ENCODE peak calls at places on chromosomes 6 and 20, in five cellular contexts. I, J, A, T and R are unnamed samples.

GRCh38 chr6:1916334-1916985 is 306.7 kb downstream of the FOXC1 start:
- DNase-seq in I (no peak), A (no peak), T (no peak), J (no peak), R (no peak)

GRCh38 chr20:37672143-37672542 is 21.7 kb upstream of the CTNNBL1 start:
- DNase-seq in T (no peak), I (no peak), A (no peak), J (no peak), R (no peak)

GRCh38 chr20:63963348-63963741 is 6.4 kb downstream of the ZNF512B start:
- DNase-seq in T (no peak), J (no peak), I (peak; percentile 21), A (no peak), R (no peak)

GRCh38 chr6:134223761-134224445 is 94.0 kb downstream of the SGK1 start:
- DNase-seq in J (no peak), A (no peak), I (no peak), T (no peak), R (no peak)

GRCh38 chr20:51457281-51457932 is 85.1 kb downstream of the NFATC2 start:
- DNase-seq in T (no peak), J (no peak), I (peak; percentile 72), A (peak; percentile 19), R (no peak)

GRCh38 chr20:56715902-56716519 is 86.9 kb downstream of the TFAP2C start:
- DNase-seq in T (no peak), J (no peak), I (no peak), A (no peak), R (no peak)

GRCh38 chr6:160428069-160428430 is 79.9 kb downstream of the SLC22A3 start:
- DNase-seq in A (peak; percentile 71), T (no peak), J (no peak), I (peak; percentile 68), R (no peak)

GRCh38 chr20:54014301-54014914 is 56.0 kb downstream of the BCAS1 start:
- DNase-seq in T (no peak), I (no peak), J (no peak), A (no peak), R (no peak)

GRCh38 chr20:49283703-49284625 is 6.1 kb upstream of the ZNFX1 start:
- DNase-seq in A (no peak), I (no peak), T (no peak), J (no peak), R (no peak)

GRCh38 chr6:119226089-119226488 is 123.5 kb downstream of the MAN1A1 start:
- DNase-seq in A (no peak), I (no peak), J (no peak), T (no peak), R (no peak)

GRCh38 chr6:84467296-84467695 is 239.9 kb upstream of the CEP162 start:
- DNase-seq in A (no peak), I (no peak), T (no peak), J (no peak), R (no peak)

GRCh38 chr20:24866742-24867141 is 82.3 kb upstream of the CST7 start:
- DNase-seq in J (no peak), A (no peak), T (no peak), I (no peak), R (no peak)

GRCh38 chr6:151067684-151068596 is 171.8 kb upstream of the AKAP12 start:
- DNase-seq in J (no peak), T (no peak), I (peak; percentile 76), A (peak; percentile 89), R (no peak)

GRCh38 chr20:4320284-4320683 is 304.9 kb upstream of the RNF24 start:
- DNase-seq in J (no peak), I (no peak), T (no peak), A (no peak), R (no peak)

GRCh38 chr6:56988145-56988544 is 33.2 kb downstream of the BEND6 start:
- DNase-seq in I (no peak), J (no peak), A (no peak), T (no peak), R (no peak)

GRCh38 chr6:136510782-136511181 is 39.4 kb downstream of the MAP7 start:
- DNase-seq in J (no peak), T (no peak), A (no peak), I (no peak), R (no peak)

GRCh38 chr6:31892821-31893220 is 4.7 kb downstream of the EHMT2 start:
- DNase-seq in A (no peak), I (no peak), T (no peak), J (no peak), R (no peak)

GRCh38 chr20:50111829-50112495 is 988 bp downstream of the UBE2V1 start:
- DNase-seq in T (peak; percentile 30), J (no peak), I (no peak), A (no peak), R (no peak)

GRCh38 chr6:168699631-168700315 is 258.8 kb downstream of the SMOC2 start:
- DNase-seq in J (no peak), A (peak; percentile 46), T (peak; percentile 61), I (peak; percentile 50), R (no peak)

GRCh38 chr6:74574794-74575193 is 631.1 kb downstream of the COL12A1 start:
- DNase-seq in I (no peak), T (no peak), J (no peak), A (no peak), R (no peak)

GRCh38 chr6:79463721-79464120 is 73.5 kb downstream of the LCA5 start:
- DNase-seq in I (no peak), J (no peak), T (no peak), A (no peak), R (no peak)

GRCh38 chr20:26207237-26207966 is 510.7 kb upstream of the ZNF337 start:
- DNase-seq in I (no peak), T (no peak), J (no peak), A (no peak), R (no peak)

GRCh38 chr6:20732896-20733295 is 198.6 kb downstream of the CDKAL1 start:
- DNase-seq in I (no peak), A (no peak), T (no peak), J (no peak), R (no peak)

GRCh38 chr20:10448270-10449156 is 13.4 kb downstream of the SLX4IP start:
- DNase-seq in I (no peak), A (no peak), J (no peak), T (no peak), R (no peak)

GRCh38 chr20:39342463-39342862 is 380.3 kb downstream of the DHX35 start:
- DNase-seq in T (no peak), J (no peak), I (no peak), A (no peak), R (no peak)

GRCh38 chr20:2616634-2617033 is 35.8 kb upstream of the NOP56 start:
- DNase-seq in I (no peak), T (no peak), J (no peak), A (no peak), R (no peak)

GRCh38 chr6:11732036-11732545 is 46.5 kb downstream of the ADTRP start:
- DNase-seq in T (peak; percentile 49), J (no peak), I (peak; percentile 72), A (peak; percentile 81), R (no peak)

GRCh38 chr6:136792066-136792944 is at the start of gene MAP3K5:
- DNase-seq in T (peak; percentile 70), A (peak; percentile 68), I (peak; percentile 91), J (peak; percentile 96), R (no peak)

GRCh38 chr20:3102575-3103368 is 18.2 kb upstream of the AVP start:
- DNase-seq in A (no peak), I (no peak), J (no peak), T (no peak), R (no peak)

GRCh38 chr20:40797425-40797824 is 108.4 kb upstream of the MAFB start:
- DNase-seq in A (peak; percentile 16), I (no peak), T (no peak), J (no peak), R (no peak)
- TF ChIP-seq CTCF in A (no peak), I (peak; percentile 33), T (no peak), J (no peak), R (peak; percentile 47)

DNA sequence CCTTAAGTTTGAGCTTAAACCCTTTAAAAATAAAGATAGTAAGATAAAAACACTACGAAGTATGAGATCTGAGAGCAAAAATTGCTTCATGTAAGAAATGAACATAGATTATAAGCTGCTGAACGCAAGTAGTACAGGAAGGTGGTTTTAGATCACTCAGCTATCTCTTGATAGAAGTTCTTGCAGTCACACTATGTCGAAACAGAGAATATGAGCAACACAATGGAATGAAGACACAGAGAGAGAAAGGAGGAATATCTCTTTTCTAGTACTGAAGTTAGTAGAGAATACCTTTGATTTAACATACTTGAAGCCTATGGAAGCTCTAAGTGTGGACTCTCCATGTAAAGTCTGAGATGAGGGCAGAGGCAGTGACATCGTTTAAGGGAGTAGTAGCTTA is 162.7 kb downstream of the CDK19 start:
- DNase-seq in T (no peak), I (no peak), A (no peak), J (no peak), R (no peak)
- TF ChIP-seq CTCF in T (no peak), I (no peak), A (no peak), J (no peak), R (no peak)

DNA sequence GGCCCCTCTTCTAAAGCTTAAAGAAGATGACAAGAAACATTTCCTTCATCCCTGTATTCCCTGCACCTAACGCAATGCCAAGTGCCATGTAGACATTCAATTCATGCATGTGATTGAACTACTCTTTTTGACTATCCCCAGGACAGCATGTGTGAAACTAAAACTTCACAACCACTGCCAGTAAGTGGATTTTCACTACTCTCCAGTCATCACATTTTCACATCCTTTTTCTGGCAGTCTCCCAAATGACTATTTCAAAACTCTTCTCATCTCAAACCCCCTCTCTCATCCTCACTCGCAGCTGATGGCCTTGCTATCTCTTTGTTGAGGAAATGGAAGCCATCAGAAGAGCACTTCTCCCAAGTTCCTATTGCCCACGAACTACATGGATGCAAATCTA is 122.6 kb downstream of the OPRM1 start:
- DNase-seq in J (no peak), I (no peak), T (no peak), A (no peak), R (no peak)
- TF ChIP-seq CTCF in J (no peak), I (no peak), T (no peak), A (no peak), R (no peak)

GRCh38 chr6:305371-306206 is 13.3 kb downstream of the DUSP22 start:
- DNase-seq in A (no peak), T (no peak), I (no peak), J (no peak), R (no peak)

GRCh38 chr6:303263-303662 is 11.0 kb downstream of the DUSP22 start:
- DNase-seq in T (no peak), A (no peak), I (no peak), J (no peak), R (no peak)

GRCh38 chr6:304833-305370 is 12.6 kb downstream of the DUSP22 start:
- DNase-seq in I (no peak), A (no peak), J (no peak), T (no peak), R (no peak)

GRCh38 chr6:302760-303159 is 10.5 kb downstream of the DUSP22 start:
- DNase-seq in J (no peak), I (no peak), T (no peak), A (no peak), R (no peak)

DNA sequence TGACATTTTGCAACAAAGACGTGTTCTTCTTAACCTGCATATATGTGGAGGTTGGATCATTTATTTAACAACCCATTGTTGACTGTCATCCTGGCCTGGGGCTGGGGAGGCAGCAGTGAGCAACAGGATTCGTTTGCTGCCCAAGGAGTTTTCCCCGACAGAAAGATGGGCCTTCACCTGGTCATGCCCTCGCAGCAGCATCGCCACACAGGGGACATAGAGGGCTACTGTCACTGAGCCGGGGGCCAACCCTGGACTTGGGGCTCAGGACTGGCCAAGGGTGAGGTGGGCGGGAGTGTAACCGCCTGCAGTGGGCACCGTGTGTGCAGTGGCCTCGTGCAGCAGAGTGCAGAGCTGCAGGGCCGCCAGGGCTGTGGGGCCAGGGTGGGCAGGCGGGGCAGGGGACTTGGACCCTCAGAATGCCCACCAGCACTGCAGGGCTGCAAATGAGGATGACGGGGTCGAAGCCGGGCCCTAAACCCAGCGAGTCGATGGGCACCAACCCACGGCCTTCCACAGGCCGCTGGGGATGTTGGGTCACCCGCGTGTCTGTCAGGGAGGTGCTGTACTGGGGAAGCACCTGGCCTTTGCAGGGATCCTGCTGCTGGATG is 11.8 kb downstream of the DUSP22 start:
- DNase-seq in A (no peak), I (no peak), J (no peak), T (no peak), R (no peak)
- TF ChIP-seq CTCF in A (no peak), I (no peak), J (no peak), T (no peak), R (no peak)